ENCODE peak calls at places on chromosome 18, in eight cellular contexts. T, K, Y, G, O, C, V and N are unnamed samples.

GRCh38 chr18:23784811-23785245 is 95.6 kb downstream of the LAMA3 start:
- DNase-seq in K (peak), Y (no peak), G (no peak), T (peak), C (no peak), O (no peak), V (no peak), N (peak)

GRCh38 chr18:8871484-8871883 is 166.1 kb downstream of the MTCL1 start:
- DNase-seq in V (peak), G (no peak), Y (no peak), C (no peak), T (no peak), K (no peak), O (no peak), N (no peak)

GRCh38 chr18:3209859-3210569 is 9.8 kb downstream of the MYOM1 start:
- DNase-seq in V (no peak), O (no peak), T (no peak), C (no peak), K (no peak), Y (no peak), G (no peak), N (no peak)

GRCh38 chr18:45378933-45379332 is 236.3 kb upstream of the SLC14A2 start:
- DNase-seq in O (no peak), C (no peak), V (no peak), Y (no peak), G (no peak), K (no peak), T (no peak), N (no peak)

GRCh38 chr18:73264562-73264921 is 396.8 kb upstream of the NETO1 start:
- DNase-seq in K (no peak), V (no peak), O (no peak), T (no peak), C (no peak), G (no peak), Y (no peak), N (no peak)

GRCh38 chr18:79987566-79987965 is 797 bp downstream of the TXNL4A start:
- DNase-seq in C (no peak), Y (no peak), T (peak), K (peak), V (no peak), G (no peak), O (no peak), N (no peak)

GRCh38 chr18:59660398-59660797 is 36.8 kb downstream of the CCBE1 start:
- DNase-seq in C (no peak), T (no peak), K (no peak), Y (no peak), O (no peak), V (no peak), G (no peak), N (no peak)

GRCh38 chr18:45291616-45292612 is 323.4 kb upstream of the SLC14A2 start:
- DNase-seq in G (no peak), T (peak), O (no peak), C (no peak), K (peak), V (no peak), Y (peak), N (no peak)

GRCh38 chr18:10852610-10853303 is 296.6 kb downstream of the PIEZO2 start:
- DNase-seq in G (no peak), Y (no peak), K (no peak), O (no peak), T (no peak), C (no peak), V (no peak), N (no peak)

GRCh38 chr18:48861181-48861715 is 89.5 kb downstream of the SMAD7 start:
- DNase-seq in T (no peak), G (no peak), C (no peak), V (no peak), K (no peak), O (no peak), Y (no peak), N (no peak)

GRCh38 chr18:79200546-79201268 is 131.5 kb downstream of the ATP9B start:
- DNase-seq in V (no peak), C (peak), G (no peak), Y (no peak), K (peak), T (peak), O (no peak), N (peak)

GRCh38 chr18:21833619-21834300 is 93.2 kb downstream of the MIB1 start:
- DNase-seq in C (no peak), G (no peak), T (no peak), K (no peak), Y (no peak), V (no peak), O (no peak), N (no peak)

GRCh38 chr18:34809697-34810096 is 99.6 kb downstream of the DTNA start:
- DNase-seq in O (no peak), T (peak), Y (peak), K (no peak), G (no peak), C (peak), V (peak), N (peak)

GRCh38 chr18:62877448-62878221 is 162.3 kb downstream of the PHLPP1 start:
- DNase-seq in V (no peak), T (peak), O (no peak), G (no peak), K (peak), Y (no peak), C (no peak), N (no peak)

GRCh38 chr18:55287146-55287806 is 300.7 kb downstream of the TCF4 start:
- DNase-seq in C (no peak), Y (no peak), T (no peak), V (no peak), K (no peak), O (no peak), G (no peak), N (no peak)

GRCh38 chr18:66271927-66272326 is 332.0 kb downstream of the CDH19 start:
- DNase-seq in O (no peak), Y (no peak), K (no peak), T (no peak), C (no peak), V (no peak), G (no peak), N (no peak)

GRCh38 chr18:58838165-58838860 is 26.4 kb upstream of the ZNF532 start:
- DNase-seq in V (peak), G (no peak), O (no peak), C (no peak), T (no peak), Y (no peak), K (no peak), N (no peak)

GRCh38 chr18:25103468-25104155 is 248.4 kb downstream of the ZNF521 start:
- DNase-seq in C (no peak), K (no peak), O (no peak), G (no peak), T (no peak), Y (no peak), V (no peak), N (no peak)

GRCh38 chr18:45920367-45920766 is 46.8 kb downstream of the EPG5 start:
- DNase-seq in K (peak), Y (no peak), T (peak), V (no peak), O (no peak), G (peak), C (peak), N (peak)